ENCODE peak calls at places on chromosomes 4 and X, in four cellular contexts. One of them, this sample, is unnamed.

GRCh38 chrX:66042307-66043077 is 2.6 kb upstream of the VSIG4 start:
- DNase-seq in midbrain: no peak
- DNase-seq in NCI-H2029: no peak
- DNase-seq in amniotic stem cell: no peak
- DNase-seq in this sample: no peak

GRCh38 chrX:150198776-150199175 is 164.3 kb upstream of the MAMLD1 start:
- DNase-seq in midbrain: no peak
- DNase-seq in amniotic stem cell: no peak
- DNase-seq in NCI-H2029: no peak
- DNase-seq in this sample: no peak

GRCh38 chr4:73735231-73735630 is 5.1 kb upstream of the CXCL8 start:
- DNase-seq in midbrain: no peak
- DNase-seq in amniotic stem cell: no peak
- DNase-seq in NCI-H2029: no peak
- DNase-seq in this sample: no peak

GRCh38 chrX:3576886-3577516 is 136.4 kb downstream of the PRKX start:
- DNase-seq in midbrain: no peak
- DNase-seq in NCI-H2029: no peak
- DNase-seq in amniotic stem cell: no peak
- DNase-seq in this sample: peak

GRCh38 chrX:103309860-103310591 is 764 bp downstream of the BEX2 start:
- DNase-seq in midbrain: no peak
- DNase-seq in NCI-H2029: no peak
- DNase-seq in amniotic stem cell: no peak
- DNase-seq in this sample: no peak

GRCh38 chrX:9443327-9443726 is 21.5 kb upstream of the TBL1X start:
- DNase-seq in midbrain: no peak
- DNase-seq in amniotic stem cell: no peak
- DNase-seq in NCI-H2029: no peak
- DNase-seq in this sample: no peak

GRCh38 chr4:109009909-109010308 is 247.1 kb upstream of the ETNPPL start:
- DNase-seq in midbrain: no peak
- DNase-seq in amniotic stem cell: no peak
- DNase-seq in NCI-H2029: no peak
- DNase-seq in this sample: peak

GRCh38 chr4:108884596-108884995 is 121.7 kb upstream of the ETNPPL start:
- DNase-seq in amniotic stem cell: no peak
- DNase-seq in NCI-H2029: no peak
- DNase-seq in midbrain: no peak
- DNase-seq in this sample: no peak

GRCh38 chr4:184067931-184068554 is 149.6 kb downstream of the ENPP6 start:
- DNase-seq in midbrain: no peak
- DNase-seq in NCI-H2029: no peak
- DNase-seq in amniotic stem cell: no peak
- DNase-seq in this sample: no peak

GRCh38 chr4:69764311-69764710 is 3.9 kb upstream of the SULT1B1 start:
- DNase-seq in NCI-H2029: no peak
- DNase-seq in amniotic stem cell: no peak
- DNase-seq in midbrain: no peak
- DNase-seq in this sample: no peak

GRCh38 chr4:101244349-101244748 is 103.0 kb downstream of the PPP3CA start:
- DNase-seq in midbrain: no peak
- DNase-seq in amniotic stem cell: no peak
- DNase-seq in NCI-H2029: no peak
- DNase-seq in this sample: no peak

GRCh38 chr4:92634891-92635290 is 331.1 kb downstream of the GRID2 start:
- DNase-seq in amniotic stem cell: no peak
- DNase-seq in midbrain: peak
- DNase-seq in NCI-H2029: no peak
- DNase-seq in this sample: no peak

GRCh38 chrX:119573840-119574393 is 446 bp upstream of the UBE2A start:
- DNase-seq in amniotic stem cell: no peak
- DNase-seq in midbrain: no peak
- DNase-seq in NCI-H2029: no peak
- DNase-seq in this sample: peak

GRCh38 chr4:111837761-111838160 is 307.5 kb upstream of the FAM241A start:
- DNase-seq in midbrain: no peak
- DNase-seq in amniotic stem cell: no peak
- DNase-seq in NCI-H2029: no peak
- DNase-seq in this sample: no peak

GRCh38 chr4:95591278-95591677 is 42.5 kb upstream of the UNC5C start:
- DNase-seq in NCI-H2029: no peak
- DNase-seq in midbrain: no peak
- DNase-seq in amniotic stem cell: no peak
- DNase-seq in this sample: no peak

GRCh38 chrX:108216405-108216804 is 124.8 kb downstream of the ATG4A start:
- DNase-seq in amniotic stem cell: no peak
- DNase-seq in midbrain: no peak
- DNase-seq in NCI-H2029: no peak
- DNase-seq in this sample: no peak

GRCh38 chrX:39693298-39693697 is 404.5 kb downstream of the BCOR start:
- DNase-seq in midbrain: no peak
- DNase-seq in NCI-H2029: no peak
- DNase-seq in amniotic stem cell: no peak
- DNase-seq in this sample: no peak

GRCh38 chr4:153679476-153679875 is 4.6 kb upstream of the TLR2 start:
- DNase-seq in midbrain: no peak
- DNase-seq in NCI-H2029: no peak
- DNase-seq in amniotic stem cell: no peak
- DNase-seq in this sample: no peak

GRCh38 chr4:86403575-86403974 is 43.7 kb upstream of the MAPK10 start:
- DNase-seq in amniotic stem cell: no peak
- DNase-seq in midbrain: no peak
- DNase-seq in NCI-H2029: no peak
- DNase-seq in this sample: no peak

GRCh38 chr4:155529197-155529596 is 137.5 kb upstream of the GUCY1A1 start:
- DNase-seq in NCI-H2029: no peak
- DNase-seq in amniotic stem cell: no peak
- DNase-seq in midbrain: no peak
- DNase-seq in this sample: no peak

GRCh38 chr4:12712648-12713339 is 771.3 kb downstream of the RAB28 start:
- DNase-seq in midbrain: no peak
- DNase-seq in NCI-H2029: no peak
- DNase-seq in amniotic stem cell: no peak
- DNase-seq in this sample: no peak

GRCh38 chr4:147076179-147076578 is 130.5 kb upstream of the TTC29 start:
- DNase-seq in midbrain: no peak
- DNase-seq in amniotic stem cell: no peak
- DNase-seq in NCI-H2029: no peak
- DNase-seq in this sample: no peak

GRCh38 chr4:98728433-98728832 is 70.0 kb upstream of the TSPAN5 start:
- DNase-seq in NCI-H2029: no peak
- DNase-seq in amniotic stem cell: peak
- DNase-seq in midbrain: no peak
- DNase-seq in this sample: no peak

GRCh38 chr4:26132858-26133257 is 188.0 kb upstream of the RBPJ start:
- DNase-seq in amniotic stem cell: no peak
- DNase-seq in NCI-H2029: no peak
- DNase-seq in midbrain: no peak
- DNase-seq in this sample: no peak

GRCh38 chrX:113370001-113370400 is 529.4 kb upstream of the AMOT start:
- DNase-seq in amniotic stem cell: no peak
- DNase-seq in NCI-H2029: no peak
- DNase-seq in midbrain: no peak
- DNase-seq in this sample: no peak

GRCh38 chr4:102623622-102624021 is 122.5 kb downstream of the NFKB1 start:
- DNase-seq in amniotic stem cell: no peak
- DNase-seq in NCI-H2029: no peak
- DNase-seq in midbrain: peak
- DNase-seq in this sample: no peak